ENCODE peak calls at places on chromosomes 11 and 22, in six cellular contexts. I is T follicular helper cell, N is HS-5, S is neural crest cell, H is NCI-H460, O is NCI-H2227 treated with DMSO at 0.1 percent for 48 hours. C is an unnamed sample.

GRCh38 chr22:24060375-24060788 is 49.3 kb downstream of the CABIN1 start:
- DNase-seq in H (no peak), I (no peak), O (no peak), S (no peak), N (peak), C (peak)

GRCh38 chr22:30010789-30011405 is 69.4 kb upstream of the HORMAD2 start:
- DNase-seq in S (no peak), H (no peak), O (no peak), N (no peak), I (no peak), C (no peak)

GRCh38 chr11:6607190-6607635 is 3.6 kb downstream of the ILK start:
- DNase-seq in S (no peak), O (no peak), N (no peak), H (no peak), I (no peak), C (peak)

GRCh38 chr11:59193741-59194140 is 19.0 kb downstream of the MPEG1 start:
- DNase-seq in S (no peak), H (no peak), I (no peak), N (no peak), O (no peak), C (no peak)

GRCh38 chr11:61460474-61460881 is 30.6 kb downstream of the SDHAF2 start:
- DNase-seq in N (no peak), I (no peak), H (no peak), O (no peak), S (no peak), C (no peak)

GRCh38 chr22:33470456-33470855 is 412.3 kb upstream of the SYN3 start:
- DNase-seq in H (no peak), S (no peak), O (no peak), I (no peak), N (no peak), C (no peak)

GRCh38 chr11:8292351-8292750 is 28.7 kb upstream of the LMO1 start:
- DNase-seq in N (no peak), I (no peak), H (no peak), O (no peak), S (no peak), C (no peak)

GRCh38 chr11:128318856-128319474 is 268.4 kb downstream of the ETS1 start:
- DNase-seq in N (no peak), H (no peak), O (no peak), S (no peak), I (peak), C (no peak)

GRCh38 chr11:35802672-35803071 is 140.1 kb downstream of the TRIM44 start:
- DNase-seq in I (no peak), S (no peak), H (no peak), O (no peak), N (no peak), C (no peak)

C was measured in amniotic epithelial cell.